ENCODE peak calls at places on chromosomes 5 and 9, in ten cellular contexts. Q is GM10248; N is H7; E is right lobe of liver; P is stimulated activated CD4-positive, alpha-beta T cell treated with anti-CD3 and anti-CD28 coated beads, Interleukin-2, amount 100 ng/mL, for 4 hours; T is prostate gland; C is heart right ventricle; M is islet precursor cell; G is progenitor cell of endocrine pancreas; U is iPS-NIHi11. J is an unnamed sample.

GRCh38 chr5:149687789-149688188 is 42.3 kb upstream of the PPARGC1B start:
- DNase-seq in M (no peak), N (no peak), U (no peak), C (no peak), G (no peak), P (no peak), E (no peak), Q (no peak), T (no peak), J (no peak)

GRCh38 chr9:85258823-85259370 is 482.9 kb downstream of the AGTPBP1 start:
- DNase-seq in N (peak), U (peak), G (peak), M (peak), C (peak), Q (peak), E (peak), P (no peak), T (peak), J (peak)

GRCh38 chr5:13316191-13316590 is 628.3 kb downstream of the DNAH5 start:
- DNase-seq in C (no peak), E (no peak), T (no peak), P (no peak), U (no peak), G (no peak), Q (no peak), M (no peak), N (no peak), J (no peak)

GRCh38 chr9:136576269-136576626 is 30.4 kb upstream of the NOTCH1 start:
- DNase-seq in E (no peak), M (no peak), U (no peak), N (no peak), T (peak), G (no peak), Q (no peak), C (no peak), P (no peak), J (no peak)

GRCh38 chr9:121545875-121546423 is 46.3 kb upstream of the GGTA1 start:
- DNase-seq in N (peak), G (peak), M (peak), Q (peak), P (peak), C (peak), T (peak), E (peak), U (peak), J (peak)

GRCh38 chr5:105865834-105866233 is 1804.9 kb downstream of the EFNA5 start:
- DNase-seq in T (no peak), C (no peak), N (no peak), Q (no peak), E (no peak), P (no peak), U (no peak), M (no peak), G (no peak), J (no peak)

GRCh38 chr9:113707953-113708695 is 168.0 kb upstream of the ZNF618 start:
- DNase-seq in T (no peak), N (no peak), E (peak), C (no peak), P (no peak), G (no peak), Q (no peak), U (no peak), M (peak), J (no peak)

GRCh38 chr5:133824661-133825254 is 143.7 kb downstream of the C5orf15 start:
- DNase-seq in U (no peak), C (no peak), G (no peak), M (peak), T (no peak), E (no peak), Q (peak), N (no peak), P (no peak), J (no peak)

GRCh38 chr9:98168952-98169488 is 23.4 kb downstream of the CORO2A start:
- DNase-seq in G (no peak), P (no peak), T (no peak), Q (peak), E (no peak), C (peak), M (peak), U (peak), N (peak), J (no peak)

GRCh38 chr9:19233344-19233743 is 2.9 kb downstream of the DENND4C start:
- DNase-seq in N (no peak), U (no peak), T (no peak), M (no peak), C (no peak), Q (no peak), E (no peak), P (no peak), G (no peak), J (no peak)

GRCh38 chr9:78865757-78866156 is 568.8 kb downstream of the PSAT1 start:
- DNase-seq in C (no peak), T (no peak), U (no peak), M (no peak), Q (no peak), G (no peak), E (no peak), P (no peak), N (no peak), J (no peak)

GRCh38 chr5:122921826-122922225 is 76.4 kb downstream of the SNX24 start:
- DNase-seq in U (peak), E (no peak), N (peak), T (no peak), G (no peak), M (no peak), C (no peak), Q (no peak), P (no peak), J (no peak)

GRCh38 chr9:91880378-91880972 is 69.6 kb downstream of the ROR2 start:
- DNase-seq in N (no peak), Q (no peak), T (no peak), G (no peak), C (no peak), M (no peak), P (no peak), U (no peak), E (no peak), J (no peak)

GRCh38 chr9:38026021-38026809 is 42.8 kb downstream of the SHB start:
- DNase-seq in C (peak), U (no peak), E (peak), G (no peak), N (peak), Q (no peak), M (peak), P (no peak), T (no peak), J (no peak)

GRCh38 chr5:72785796-72786195 is 30.7 kb upstream of the TNPO1 start:
- DNase-seq in G (no peak), E (no peak), N (no peak), Q (no peak), U (peak), T (no peak), C (no peak), P (no peak), M (no peak), J (no peak)

GRCh38 chr9:125902224-125902623 is 155.1 kb downstream of the PBX3 start:
- DNase-seq in T (no peak), C (no peak), M (no peak), N (no peak), E (no peak), U (no peak), P (no peak), G (no peak), Q (no peak), J (no peak)